ENCODE peak calls at places on chromosomes 13 and 19, in four cellular contexts. J, D, C and W are unnamed samples.

GRCh38 chr13:30111810-30112209 is 195.5 kb downstream of the KATNAL1 start:
- DNase-seq in C (no peak), D (no peak), J (no peak), W (no peak)

GRCh38 chr19:16893686-16893990 is 4.8 kb downstream of the F2RL3 start:
- DNase-seq in D (no peak), J (no peak), C (no peak), W (no peak)

GRCh38 chr19:50858896-50859295 is 4.2 kb downstream of the KLK3 start:
- DNase-seq in J (no peak), C (no peak), D (no peak), W (peak; percentile 45)

GRCh38 chr13:24503376-24503690 is 9.2 kb downstream of the PARP4 start:
- DNase-seq in C (no peak), D (no peak), J (no peak), W (no peak)

GRCh38 chr13:61029064-61029463 is 386.6 kb downstream of the PCDH20 start:
- DNase-seq in J (no peak), D (no peak), C (no peak), W (no peak)

GRCh38 chr13:46894534-46894906 is 2.3 kb downstream of the HTR2A start:
- DNase-seq in J (no peak), C (no peak), D (no peak), W (no peak)

GRCh38 chr13:93151277-93151676 is 75.3 kb upstream of the GPC6 start:
- DNase-seq in J (no peak), C (no peak), D (no peak), W (no peak)

GRCh38 chr19:5192568-5192967 is 148.0 kb downstream of the PTPRS start:
- DNase-seq in D (no peak), J (no peak), C (no peak), W (no peak)

GRCh38 chr19:35140898-35141626 is 2.0 kb upstream of the FXYD7 start:
- DNase-seq in C (peak; percentile 93), J (peak; percentile 96), D (peak; percentile 93), W (peak; percentile 99)

GRCh38 chr13:35865341-35866240 is 265.6 kb downstream of the DCLK1 start:
- DNase-seq in J (peak; percentile 52), D (no peak), C (no peak), W (no peak)

GRCh38 chr19:8678244-8678807 is 20.3 kb downstream of the ACTL9 start:
- DNase-seq in D (no peak), J (no peak), C (no peak), W (no peak)

GRCh38 chr19:35167251-35168119 is 12.9 kb downstream of the FXYD5 start:
- DNase-seq in C (peak; percentile 19), D (no peak), J (no peak), W (no peak)

GRCh38 chr19:48627211-48627864 is 8.0 kb downstream of the SPHK2 start:
- DNase-seq in J (no peak), C (no peak), D (no peak), W (peak; percentile 71)

GRCh38 chr13:52053460-52053859 is 29.0 kb downstream of the UTP14C start:
- DNase-seq in D (no peak), C (no peak), J (no peak), W (no peak)

GRCh38 chr13:40236566-40237168 is 429.8 kb downstream of the FOXO1 start:
- DNase-seq in D (peak; percentile 86), C (no peak), J (no peak), W (no peak)

GRCh38 chr19:5018224-5019015 is 49.5 kb downstream of the KDM4B start:
- DNase-seq in C (no peak), D (no peak), J (no peak), W (no peak)

GRCh38 chr13:112978561-112979405 is 9.8 kb downstream of the MCF2L start:
- DNase-seq in D (no peak), J (no peak), C (no peak), W (no peak)